ENCODE peak calls at places on chromosomes 3 and 15, in four cellular contexts. N is heart left ventricle; C is CD8-positive, alpha-beta memory T cell; V is PC-3. J is an unnamed sample.

GRCh38 chr3:129439381-129439816 is 349 bp downstream of the MBD4 start:
- DNase-seq in V (no peak), N (peak; percentile 19), C (peak; percentile 29), J (peak; percentile 46)

GRCh38 chr3:111585214-111585613 is 9.9 kb downstream of the ZBED2 start:
- DNase-seq in N (no peak), C (no peak), V (peak; percentile 98), J (no peak)

GRCh38 chr3:36147934-36148333 is 232.4 kb upstream of the STAC start:
- DNase-seq in N (no peak), V (peak; percentile 73), C (no peak), J (no peak)

GRCh38 chr3:134291300-134292254 is 40.9 kb upstream of the RYK start:
- DNase-seq in C (no peak), V (peak; percentile 13), N (no peak), J (peak; percentile 68)

GRCh38 chr3:33645060-33645841 is 72.8 kb downstream of the CLASP2 start:
- DNase-seq in N (no peak), C (peak; percentile 27), V (no peak), J (no peak)

GRCh38 chr15:78070049-78070698 is 7.3 kb downstream of the TBC1D2B start:
- DNase-seq in N (peak; percentile 48), V (peak; percentile 45), C (no peak), J (no peak)

GRCh38 chr3:143331336-143331735 is 211.8 kb downstream of the CHST2 start:
- DNase-seq in V (peak; percentile 74), C (no peak), N (no peak), J (no peak)

GRCh38 chr3:108100906-108101305 is 10.1 kb upstream of the CD47 start:
- DNase-seq in V (no peak), N (no peak), C (peak; percentile 16), J (no peak)

GRCh38 chr3:56761887-56762605 is 39.7 kb downstream of the ARHGEF3 start:
- DNase-seq in N (no peak), C (no peak), V (no peak), J (no peak)

GRCh38 chr3:30073622-30074021 is 532.8 kb upstream of the TGFBR2 start:
- DNase-seq in C (no peak), N (no peak), V (peak; percentile 40), J (no peak)

GRCh38 chr15:92809880-92810361 is 90.2 kb upstream of the CHD2 start:
- DNase-seq in N (no peak), V (peak; percentile 32), C (peak; percentile 26), J (no peak)

GRCh38 chr15:45114076-45114750 is at the start of the genes DUOX2 and DUOXA2:
- DNase-seq in V (no peak), C (no peak), N (no peak), J (no peak)

GRCh38 chr3:184981071-184981470 is 169.1 kb downstream of the VPS8 start:
- DNase-seq in V (no peak), N (no peak), C (no peak), J (no peak)

GRCh38 chr3:141239551-141240281 is 8.1 kb downstream of the PXYLP1 start:
- DNase-seq in C (no peak), N (no peak), V (no peak), J (no peak)

GRCh38 chr15:94056314-94056713 is 175.0 kb upstream of the MCTP2 start:
- DNase-seq in N (no peak), C (no peak), V (peak; percentile 6), J (no peak)

GRCh38 chr3:132225664-132226063 is 91.5 kb upstream of the ACP3 start:
- DNase-seq in C (no peak), V (peak; percentile 89), N (no peak), J (no peak)

GRCh38 chr15:69304176-69304533 is 5.4 kb downstream of the PAQR5 start:
- DNase-seq in V (peak; percentile 83), C (no peak), N (no peak), J (no peak)

GRCh38 chr15:39310633-39311032 is 270.2 kb upstream of the THBS1 start:
- DNase-seq in C (no peak), V (peak; percentile 60), N (no peak), J (no peak)

GRCh38 chr15:41890050-41890690 is 3.7 kb downstream of the SPTBN5 start:
- DNase-seq in V (no peak), C (no peak), N (no peak), J (no peak)

GRCh38 chr15:101013151-101013550 is 94.0 kb downstream of the LRRK1 start:
- DNase-seq in V (no peak), C (no peak), N (no peak), J (peak; percentile 26)

GRCh38 chr3:79651536-79652065 is 116.2 kb downstream of the ROBO1 start:
- DNase-seq in N (no peak), V (no peak), C (no peak), J (no peak)

GRCh38 chr3:69855436-69856162 is 116.3 kb downstream of the MITF start:
- DNase-seq in N (no peak), C (no peak), V (peak; percentile 31), J (no peak)

GRCh38 chr3:128273841-128274573 is 120.7 kb downstream of the EEFSEC start:
- DNase-seq in C (no peak), N (no peak), V (no peak), J (no peak)

GRCh38 chr3:37859908-37860199 is 1.8 kb upstream of the CTDSPL start:
- DNase-seq in C (no peak), V (no peak), N (no peak), J (no peak)

GRCh38 chr15:29988689-29989088 is 94.1 kb upstream of the GOLGA8J start:
- DNase-seq in N (no peak), V (no peak), C (no peak), J (no peak)

GRCh38 chr3:9736831-9737230 is 5.3 kb downstream of the BRPF1 start:
- DNase-seq in V (no peak), N (no peak), C (no peak), J (no peak)

GRCh38 chr3:62992520-62992919 is 117.3 kb upstream of the CADPS start:
- DNase-seq in C (no peak), N (no peak), V (no peak), J (no peak)

GRCh38 chr3:178385280-178385952 is 150.8 kb upstream of the KCNMB2 start:
- DNase-seq in C (peak; percentile 17), N (no peak), V (peak; percentile 72), J (no peak)

GRCh38 chr3:65843732-65844131 is 195.0 kb downstream of the MAGI1 start:
- DNase-seq in C (no peak), N (no peak), V (no peak), J (no peak)

GRCh38 chr3:124250053-124250452 is 258.1 kb upstream of the ROPN1 start:
- DNase-seq in C (no peak), N (no peak), V (no peak), J (no peak)

GRCh38 chr15:34621675-34622074 is 38.2 kb upstream of the GOLGA8B start:
- DNase-seq in V (peak; percentile 64), C (no peak), N (no peak), J (no peak)

GRCh38 chr3:26058774-26059455 is 269.0 kb downstream of the OXSM start:
- DNase-seq in V (no peak), C (no peak), N (no peak), J (no peak)

GRCh38 chr3:7309707-7310106 is 448.8 kb downstream of the GRM7 start:
- DNase-seq in N (peak; percentile 59), V (no peak), C (no peak), J (peak; percentile 53)

GRCh38 chr15:52349062-52349700 is 53.6 kb upstream of the MYO5C start:
- DNase-seq in N (no peak), V (no peak), C (no peak), J (no peak)

GRCh38 chr3:137647179-137647578 is 116.9 kb upstream of the SOX14 start:
- DNase-seq in C (no peak), N (no peak), V (no peak), J (no peak)

GRCh38 chr3:172606021-172606420 is 82.8 kb upstream of the TNFSF10 start:
- DNase-seq in V (no peak), N (no peak), C (no peak), J (no peak)

GRCh38 chr15:35545316-35545824 is 595 bp downstream of the DPH6 start:
- DNase-seq in C (no peak), N (peak; percentile 44), V (peak; percentile 38), J (peak; percentile 40)

DNA sequence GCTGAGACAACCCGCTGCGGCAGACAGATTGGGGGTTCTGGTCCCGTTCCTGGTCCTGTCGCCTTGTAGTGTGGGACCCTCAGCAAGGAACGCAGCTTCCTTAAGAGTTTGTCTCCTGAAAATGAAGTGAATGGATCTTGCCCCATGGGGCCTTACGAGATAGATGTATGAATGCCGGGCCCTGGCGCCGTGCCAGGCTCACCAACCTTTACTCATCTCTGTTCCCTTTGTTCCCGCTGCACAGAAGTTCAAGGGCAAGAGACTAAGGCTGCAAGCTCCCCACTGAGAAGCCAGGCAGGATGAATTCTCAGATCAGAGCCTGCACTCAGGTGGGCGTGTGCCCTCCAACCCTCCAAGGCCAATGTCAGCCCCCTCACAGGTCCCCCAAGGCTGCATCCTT is 162.7 kb upstream of the IQSEC1 start:
- DNase-seq in V (no peak), N (no peak), C (no peak), J (no peak)
- H3K27ac ChIP-seq in V (no peak overlapping the region), N (no peak overlapping the region), C (no peak overlapping the region), J (no peak overlapping the region)

DNA sequence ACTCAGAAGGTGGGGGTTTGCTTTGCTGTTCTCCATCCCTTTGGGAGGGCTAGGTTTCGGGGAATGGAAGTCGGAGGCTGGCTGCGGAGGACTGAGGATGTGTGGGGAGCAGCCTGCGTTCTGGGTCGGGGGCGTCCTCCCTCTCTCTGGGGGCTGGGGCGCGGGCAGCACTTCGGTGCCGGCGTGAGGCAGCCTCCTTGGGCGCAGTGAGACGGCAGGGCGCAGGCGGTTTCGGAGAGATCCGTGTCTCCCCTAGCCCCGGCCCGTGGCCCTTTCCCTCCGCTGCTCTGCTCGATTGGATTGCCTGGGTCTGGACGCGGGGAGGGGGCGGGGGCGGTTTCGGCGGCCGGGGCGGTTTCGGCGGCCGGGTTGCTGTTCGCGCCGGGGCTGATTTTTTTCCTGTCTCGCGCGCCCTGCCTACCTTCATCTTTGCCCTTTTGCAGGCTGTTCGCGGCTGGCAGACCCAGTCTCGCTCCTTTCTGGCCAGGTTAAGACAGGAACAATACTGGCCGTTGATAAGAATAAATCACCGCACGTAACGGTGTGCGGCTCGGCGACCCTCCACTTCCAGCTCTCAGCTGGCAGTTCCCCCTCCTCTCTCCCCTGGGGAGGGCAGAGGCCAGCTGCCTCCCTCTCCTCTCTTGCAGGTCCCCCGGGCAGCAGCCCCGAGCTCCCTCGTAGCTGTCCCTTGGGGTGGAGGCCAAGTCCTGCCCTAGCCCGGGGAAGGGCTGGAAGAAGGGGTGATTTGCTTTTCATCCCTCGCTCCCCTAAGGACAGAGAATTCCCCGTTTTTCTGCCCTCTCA is 1.6 kb downstream of the PTPRG start:
- DNase-seq in V (no peak), N (peak; percentile 52), C (no peak), J (no peak)
- H3K27ac ChIP-seq in V (no peak overlapping the region), N (peak overlapping the region; percentile 96), C (no peak overlapping the region), J (peak overlapping the region; percentile 68)

GRCh38 chr15:74108111-74108510 is 22.3 kb upstream of the ISLR2 start:
- DNase-seq in N (no peak), V (no peak), C (no peak), J (no peak)
- H3K27ac ChIP-seq in N (no peak overlapping the region), V (no peak overlapping the region), C (no peak overlapping the region), J (no peak overlapping the region)

GRCh38 chr3:11631822-11632221 is 11.9 kb downstream of the VGLL4 start:
- DNase-seq in C (no peak), V (no peak), N (no peak), J (no peak)

GRCh38 chr3:11632564-11632963 is 11.2 kb downstream of the VGLL4 start:
- DNase-seq in C (no peak), V (no peak), N (no peak), J (no peak)

GRCh38 chr3:11634974-11635612 is 8.6 kb downstream of the VGLL4 start:
- DNase-seq in C (no peak), N (no peak), V (no peak), J (no peak)

GRCh38 chr3:11634081-11634635 is 9.6 kb downstream of the VGLL4 start:
- DNase-seq in V (no peak), C (no peak), N (peak; percentile 67), J (no peak)

GRCh38 chr3:11632966-11633365 is 10.7 kb downstream of the VGLL4 start:
- DNase-seq in N (no peak), C (no peak), V (no peak), J (no peak)
- H3K27ac ChIP-seq in N (peak overlapping the region; percentile 76), C (no peak overlapping the region), V (no peak overlapping the region), J (no peak overlapping the region)